ENCODE peak calls at places on chromosomes 12 and 14, in nine cellular contexts. One of them, this sample, is unnamed.

GRCh38 chr12:115946092-115946491 is 331.4 kb downstream of the MED13L start:
- DNase-seq in neural crest cell: no peak
- DNase-seq in endothelial cell: no peak
- DNase-seq in Calu3: no peak
- DNase-seq in mammary epithelial cell: no peak
- DNase-seq in lower lobe of right lung: no peak
- DNase-seq in activated B cell treated with CpG ODN at 0.5 μM for 24 hours: no peak
- DNase-seq in GM23338: no peak
- DNase-seq in ovary: no peak
- DNase-seq in this sample: no peak

GRCh38 chr12:20264608-20265114 is 103.7 kb upstream of the PDE3A start:
- DNase-seq in neural crest cell: no peak
- DNase-seq in endothelial cell: no peak
- DNase-seq in Calu3: no peak
- DNase-seq in mammary epithelial cell: no peak
- DNase-seq in lower lobe of right lung: no peak
- DNase-seq in activated B cell treated with CpG ODN at 0.5 μM for 24 hours: no peak
- DNase-seq in GM23338: peak
- DNase-seq in ovary: no peak
- DNase-seq in this sample: no peak

GRCh38 chr12:113180333-113180732 is 4.9 kb downstream of the DDX54 start:
- DNase-seq in neural crest cell: no peak
- DNase-seq in endothelial cell: no peak
- DNase-seq in Calu3: no peak
- DNase-seq in mammary epithelial cell: no peak
- DNase-seq in lower lobe of right lung: no peak
- DNase-seq in activated B cell treated with CpG ODN at 0.5 μM for 24 hours: no peak
- DNase-seq in GM23338: no peak
- DNase-seq in ovary: no peak
- DNase-seq in this sample: no peak

GRCh38 chr14:52012635-52013034 is 23.3 kb downstream of the RTRAF start:
- DNase-seq in neural crest cell: no peak
- DNase-seq in endothelial cell: no peak
- DNase-seq in Calu3: no peak
- DNase-seq in mammary epithelial cell: no peak
- DNase-seq in lower lobe of right lung: no peak
- DNase-seq in activated B cell treated with CpG ODN at 0.5 μM for 24 hours: no peak
- DNase-seq in GM23338: peak
- DNase-seq in ovary: no peak
- DNase-seq in this sample: no peak

GRCh38 chr12:25054783-25055144 is 105.9 kb upstream of the BCAT1 start:
- DNase-seq in neural crest cell: no peak
- DNase-seq in endothelial cell: no peak
- DNase-seq in Calu3: no peak
- DNase-seq in mammary epithelial cell: peak
- DNase-seq in lower lobe of right lung: no peak
- DNase-seq in activated B cell treated with CpG ODN at 0.5 μM for 24 hours: no peak
- DNase-seq in GM23338: no peak
- DNase-seq in ovary: no peak
- DNase-seq in this sample: no peak

GRCh38 chr14:104803916-104804371 is 3.0 kb downstream of the ZBTB42 start:
- DNase-seq in neural crest cell: no peak
- DNase-seq in endothelial cell: no peak
- DNase-seq in Calu3: no peak
- DNase-seq in mammary epithelial cell: no peak
- DNase-seq in lower lobe of right lung: no peak
- DNase-seq in activated B cell treated with CpG ODN at 0.5 μM for 24 hours: no peak
- DNase-seq in GM23338: no peak
- DNase-seq in ovary: peak
- DNase-seq in this sample: no peak

GRCh38 chr12:10618338-10618987 is 5.1 kb upstream of the MAGOHB start:
- DNase-seq in neural crest cell: no peak
- DNase-seq in endothelial cell: no peak
- DNase-seq in Calu3: no peak
- DNase-seq in mammary epithelial cell: peak
- DNase-seq in lower lobe of right lung: no peak
- DNase-seq in activated B cell treated with CpG ODN at 0.5 μM for 24 hours: no peak
- DNase-seq in GM23338: no peak
- DNase-seq in ovary: no peak
- DNase-seq in this sample: no peak

GRCh38 chr14:24920265-24921080 is 129.5 kb downstream of the STXBP6 start:
- DNase-seq in neural crest cell: no peak
- DNase-seq in endothelial cell: no peak
- DNase-seq in Calu3: no peak
- DNase-seq in mammary epithelial cell: no peak
- DNase-seq in lower lobe of right lung: no peak
- DNase-seq in activated B cell treated with CpG ODN at 0.5 μM for 24 hours: no peak
- DNase-seq in GM23338: no peak
- DNase-seq in ovary: no peak
- DNase-seq in this sample: no peak

GRCh38 chr14:60951781-60952435 is 29.0 kb downstream of the TRMT5 start:
- DNase-seq in neural crest cell: no peak
- DNase-seq in endothelial cell: no peak
- DNase-seq in Calu3: no peak
- DNase-seq in mammary epithelial cell: no peak
- DNase-seq in lower lobe of right lung: no peak
- DNase-seq in activated B cell treated with CpG ODN at 0.5 μM for 24 hours: no peak
- DNase-seq in GM23338: no peak
- DNase-seq in ovary: no peak
- DNase-seq in this sample: no peak

GRCh38 chr12:39852346-39852745 is 232.7 kb upstream of the ABCD2 start:
- DNase-seq in neural crest cell: no peak
- DNase-seq in endothelial cell: no peak
- DNase-seq in Calu3: no peak
- DNase-seq in mammary epithelial cell: peak
- DNase-seq in lower lobe of right lung: no peak
- DNase-seq in activated B cell treated with CpG ODN at 0.5 μM for 24 hours: no peak
- DNase-seq in GM23338: no peak
- DNase-seq in ovary: no peak
- DNase-seq in this sample: no peak

GRCh38 chr12:58502857-58503256 is 417.4 kb downstream of the LRIG3 start:
- DNase-seq in neural crest cell: no peak
- DNase-seq in endothelial cell: no peak
- DNase-seq in Calu3: no peak
- DNase-seq in mammary epithelial cell: no peak
- DNase-seq in lower lobe of right lung: no peak
- DNase-seq in activated B cell treated with CpG ODN at 0.5 μM for 24 hours: no peak
- DNase-seq in GM23338: no peak
- DNase-seq in ovary: no peak
- DNase-seq in this sample: no peak

GRCh38 chr12:72432037-72432604 is 160.0 kb downstream of the TRHDE start:
- DNase-seq in neural crest cell: no peak
- DNase-seq in endothelial cell: no peak
- DNase-seq in Calu3: peak
- DNase-seq in mammary epithelial cell: no peak
- DNase-seq in lower lobe of right lung: no peak
- DNase-seq in activated B cell treated with CpG ODN at 0.5 μM for 24 hours: no peak
- DNase-seq in GM23338: no peak
- DNase-seq in ovary: no peak
- DNase-seq in this sample: no peak

GRCh38 chr14:71538288-71538687 is 393.9 kb upstream of the RGS6 start:
- DNase-seq in neural crest cell: no peak
- DNase-seq in endothelial cell: no peak
- DNase-seq in Calu3: no peak
- DNase-seq in mammary epithelial cell: no peak
- DNase-seq in lower lobe of right lung: no peak
- DNase-seq in activated B cell treated with CpG ODN at 0.5 μM for 24 hours: no peak
- DNase-seq in GM23338: no peak
- DNase-seq in ovary: no peak
- DNase-seq in this sample: no peak

GRCh38 chr12:47184813-47185212 is 105.1 kb upstream of the AMIGO2 start:
- DNase-seq in neural crest cell: no peak
- DNase-seq in endothelial cell: no peak
- DNase-seq in Calu3: peak
- DNase-seq in mammary epithelial cell: peak
- DNase-seq in lower lobe of right lung: no peak
- DNase-seq in activated B cell treated with CpG ODN at 0.5 μM for 24 hours: no peak
- DNase-seq in GM23338: no peak
- DNase-seq in ovary: no peak
- DNase-seq in this sample: no peak

GRCh38 chr12:113912761-113913295 is 53.3 kb downstream of the RBM19 start:
- DNase-seq in neural crest cell: peak
- DNase-seq in endothelial cell: peak
- DNase-seq in Calu3: peak
- DNase-seq in mammary epithelial cell: peak
- DNase-seq in lower lobe of right lung: peak
- DNase-seq in activated B cell treated with CpG ODN at 0.5 μM for 24 hours: peak
- DNase-seq in GM23338: peak
- DNase-seq in ovary: peak
- DNase-seq in this sample: peak

GRCh38 chr14:72476657-72477499 is 417.0 kb downstream of the DPF3 start:
- DNase-seq in neural crest cell: no peak
- DNase-seq in endothelial cell: no peak
- DNase-seq in Calu3: peak
- DNase-seq in mammary epithelial cell: peak
- DNase-seq in lower lobe of right lung: no peak
- DNase-seq in activated B cell treated with CpG ODN at 0.5 μM for 24 hours: no peak
- DNase-seq in GM23338: peak
- DNase-seq in ovary: no peak
- DNase-seq in this sample: no peak

GRCh38 chr12:64066052-64066451 is 156.0 kb downstream of the KICS2 start:
- DNase-seq in neural crest cell: no peak
- DNase-seq in endothelial cell: no peak
- DNase-seq in Calu3: no peak
- DNase-seq in mammary epithelial cell: no peak
- DNase-seq in lower lobe of right lung: no peak
- DNase-seq in activated B cell treated with CpG ODN at 0.5 μM for 24 hours: no peak
- DNase-seq in GM23338: no peak
- DNase-seq in ovary: no peak
- DNase-seq in this sample: no peak

DNA sequence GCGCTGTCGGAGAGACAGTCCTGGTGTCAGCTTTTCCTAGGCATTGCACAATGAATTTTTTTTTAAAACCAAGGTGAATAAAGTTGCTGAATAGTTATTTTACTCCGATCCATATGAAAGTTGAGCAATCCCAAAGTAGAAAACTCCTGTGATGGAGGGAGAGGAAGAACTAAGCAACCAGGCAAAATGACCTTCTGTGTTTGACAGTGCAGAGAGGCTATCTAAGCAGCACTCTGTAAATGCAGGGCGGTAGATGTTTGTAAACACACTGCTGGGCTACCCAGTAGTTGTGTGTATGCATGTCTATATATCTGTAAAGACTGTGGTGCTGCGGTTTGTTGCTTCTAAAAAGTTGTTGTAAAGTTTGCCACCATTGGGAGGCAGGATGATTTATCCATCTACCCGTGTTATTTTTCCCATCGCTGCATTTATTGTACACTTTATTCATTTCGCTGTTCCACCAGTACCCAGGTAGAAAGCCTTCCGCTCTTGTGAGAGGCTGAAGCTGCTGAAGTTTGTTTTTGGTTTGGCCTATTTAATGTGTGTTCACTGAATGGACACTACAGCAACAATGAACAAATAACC is 1.3 kb downstream of the ETV6 start:
- DNase-seq in neural crest cell: no peak
- DNase-seq in endothelial cell: no peak
- DNase-seq in Calu3: no peak
- DNase-seq in mammary epithelial cell: peak
- DNase-seq in lower lobe of right lung: no peak
- DNase-seq in activated B cell treated with CpG ODN at 0.5 μM for 24 hours: no peak
- DNase-seq in GM23338: no peak
- DNase-seq in ovary: no peak
- DNase-seq in this sample: peak
- TF ChIP-seq CTCF in neural crest cell: no peak
- TF ChIP-seq CTCF in endothelial cell: no peak
- TF ChIP-seq CTCF in Calu3: no peak
- TF ChIP-seq CTCF in mammary epithelial cell: peak
- TF ChIP-seq CTCF in lower lobe of right lung: no peak
- TF ChIP-seq CTCF in activated B cell treated with CpG ODN at 0.5 μM for 24 hours: no peak
- TF ChIP-seq CTCF in GM23338: no peak
- TF ChIP-seq CTCF in ovary: no peak
- TF ChIP-seq CTCF in this sample: peak

GRCh38 chr12:65840793-65841670 is 16.7 kb downstream of the HMGA2 start:
- DNase-seq in neural crest cell: no peak
- DNase-seq in endothelial cell: no peak
- DNase-seq in Calu3: no peak
- DNase-seq in mammary epithelial cell: no peak
- DNase-seq in lower lobe of right lung: no peak
- DNase-seq in activated B cell treated with CpG ODN at 0.5 μM for 24 hours: no peak
- DNase-seq in GM23338: peak
- DNase-seq in ovary: no peak
- DNase-seq in this sample: no peak

GRCh38 chr12:65845751-65846537 is 21.7 kb downstream of the HMGA2 start:
- DNase-seq in neural crest cell: no peak
- DNase-seq in endothelial cell: no peak
- DNase-seq in Calu3: no peak
- DNase-seq in mammary epithelial cell: no peak
- DNase-seq in lower lobe of right lung: no peak
- DNase-seq in activated B cell treated with CpG ODN at 0.5 μM for 24 hours: no peak
- DNase-seq in GM23338: peak
- DNase-seq in ovary: no peak
- DNase-seq in this sample: no peak
- TF ChIP-seq CTCF in neural crest cell: no peak
- TF ChIP-seq CTCF in endothelial cell: no peak
- TF ChIP-seq CTCF in Calu3: no peak
- TF ChIP-seq CTCF in mammary epithelial cell: no peak
- TF ChIP-seq CTCF in lower lobe of right lung: no peak
- TF ChIP-seq CTCF in activated B cell treated with CpG ODN at 0.5 μM for 24 hours: no peak
- TF ChIP-seq CTCF in GM23338: peak
- TF ChIP-seq CTCF in ovary: no peak
- TF ChIP-seq CTCF in this sample: no peak

DNA sequence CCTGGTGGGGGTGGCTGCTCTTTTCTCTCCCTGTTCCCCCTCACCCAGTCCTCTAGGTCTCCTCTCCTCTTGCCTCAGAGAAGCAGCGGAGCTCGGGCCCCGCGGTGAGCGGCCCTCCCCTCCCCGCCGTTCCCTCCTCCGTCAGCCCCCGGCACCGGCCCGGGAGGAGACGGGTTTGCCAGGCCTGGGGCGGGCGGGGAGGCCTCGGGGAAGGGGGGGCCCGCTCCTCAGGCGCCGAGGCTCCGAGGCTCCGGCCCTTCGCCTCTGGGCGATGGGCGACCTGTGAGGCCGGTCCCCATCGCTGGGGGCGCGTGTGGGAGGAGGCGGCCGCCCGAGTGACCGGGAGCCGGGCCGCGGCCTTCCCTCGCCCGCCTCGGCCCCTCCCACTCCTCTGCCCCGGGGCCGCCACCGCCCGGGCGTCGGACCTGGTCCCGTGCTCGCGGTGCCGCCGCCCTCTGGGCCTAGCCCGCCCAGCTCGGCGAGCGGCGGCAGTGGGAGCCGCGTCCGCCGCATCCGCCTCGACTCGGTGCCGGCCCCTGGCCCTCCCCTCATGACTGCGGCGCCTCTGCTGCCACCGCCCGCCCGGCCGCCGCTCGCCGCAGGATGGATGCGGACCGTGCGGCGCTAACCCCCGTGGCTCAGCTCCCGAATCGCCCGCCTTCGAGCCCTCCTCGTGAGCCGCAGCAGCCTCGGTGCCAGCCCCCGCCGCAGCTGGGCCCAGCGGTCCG is 458 bp downstream of the WNK1 start:
- DNase-seq in neural crest cell: peak
- DNase-seq in endothelial cell: peak
- DNase-seq in Calu3: peak
- DNase-seq in mammary epithelial cell: peak
- DNase-seq in lower lobe of right lung: peak
- DNase-seq in activated B cell treated with CpG ODN at 0.5 μM for 24 hours: no peak
- DNase-seq in GM23338: peak
- DNase-seq in ovary: no peak
- DNase-seq in this sample: peak
- TF ChIP-seq CTCF in neural crest cell: peak
- TF ChIP-seq CTCF in endothelial cell: peak
- TF ChIP-seq CTCF in Calu3: no peak
- TF ChIP-seq CTCF in mammary epithelial cell: no peak
- TF ChIP-seq CTCF in lower lobe of right lung: peak
- TF ChIP-seq CTCF in activated B cell treated with CpG ODN at 0.5 μM for 24 hours: no peak
- TF ChIP-seq CTCF in GM23338: no peak
- TF ChIP-seq CTCF in ovary: peak
- TF ChIP-seq CTCF in this sample: peak

GRCh38 chr14:96051642-96052540 is 12.7 kb downstream of the C14orf132 start:
- DNase-seq in neural crest cell: no peak
- DNase-seq in endothelial cell: no peak
- DNase-seq in Calu3: peak
- DNase-seq in mammary epithelial cell: peak
- DNase-seq in lower lobe of right lung: no peak
- DNase-seq in activated B cell treated with CpG ODN at 0.5 μM for 24 hours: no peak
- DNase-seq in GM23338: peak
- DNase-seq in ovary: no peak
- DNase-seq in this sample: peak
- TF ChIP-seq CTCF in neural crest cell: peak
- TF ChIP-seq CTCF in endothelial cell: peak
- TF ChIP-seq CTCF in Calu3: peak
- TF ChIP-seq CTCF in mammary epithelial cell: peak
- TF ChIP-seq CTCF in lower lobe of right lung: no peak
- TF ChIP-seq CTCF in activated B cell treated with CpG ODN at 0.5 μM for 24 hours: no peak
- TF ChIP-seq CTCF in GM23338: peak
- TF ChIP-seq CTCF in ovary: no peak
- TF ChIP-seq CTCF in this sample: no peak